ENCODE peak calls at places on chromosomes 4 and X, in five cellular contexts. B, X, S, N and Y are unnamed samples.
A peak's percentile ranks its signal among the peaks of the same experiment; 100 is the strongest.

GRCh38 chr4:172983014-172983413 is 185.6 kb upstream of the GALNT7 start:
- DNase-seq in B (no peak), X (no peak), S (no peak), N (no peak), Y (no peak)

GRCh38 chr4:104966349-104967033 is 180.2 kb upstream of the TET2 start:
- DNase-seq in B (peak; percentile 43), X (no peak), S (peak; percentile 25), N (peak; percentile 66), Y (no peak)

GRCh38 chrX:103614999-103615398 is 7.2 kb downstream of the TCEAL3 start:
- DNase-seq in B (no peak), X (peak; percentile 10), S (no peak), N (no peak), Y (no peak)

GRCh38 chr4:54189140-54189539 is 40.0 kb upstream of the PDGFRA start:
- DNase-seq in B (no peak), X (no peak), S (no peak), N (no peak), Y (no peak)

GRCh38 chrX:13471269-13471668 is 98.1 kb upstream of the EGFL6 start:
- DNase-seq in B (no peak), X (no peak), S (no peak), N (no peak), Y (no peak)

GRCh38 chr4:185399466-185399865 is 2.8 kb downstream of the ANKRD37 start:
- DNase-seq in B (no peak), X (no peak), S (no peak), N (no peak), Y (no peak)

GRCh38 chr4:26780524-26780923 is 80.1 kb upstream of the STIM2 start:
- DNase-seq in B (no peak), X (peak; percentile 33), S (no peak), N (no peak), Y (no peak)

GRCh38 chr4:151676301-151676700 is 84.5 kb downstream of the GATB start:
- DNase-seq in B (no peak), X (peak; percentile 77), S (no peak), N (no peak), Y (no peak)

GRCh38 chr4:8401665-8402064 is 38.9 kb downstream of the ACOX3 start:
- DNase-seq in B (no peak), X (no peak), S (no peak), N (no peak), Y (peak; percentile 39)

GRCh38 chr4:114180481-114180880 is 201.0 kb upstream of the ARSJ start:
- DNase-seq in B (no peak), X (peak; percentile 75), S (no peak), N (peak; percentile 47), Y (no peak)

GRCh38 chr4:105196523-105197145 is 50.0 kb downstream of the TET2 start:
- DNase-seq in B (no peak), X (no peak), S (no peak), N (no peak), Y (no peak)

GRCh38 chr4:92566284-92566683 is 262.5 kb downstream of the GRID2 start:
- DNase-seq in B (no peak), X (no peak), S (no peak), N (no peak), Y (no peak)

GRCh38 chr4:87406462-87406861 is 15.5 kb upstream of the HSD17B11 start:
- DNase-seq in B (no peak), X (no peak), S (no peak), N (no peak), Y (no peak)